ENCODE peak calls at places on chromosomes 4 and X, in six cellular contexts. One of them, this sample, is unnamed.

GRCh38 chrX:140360284-140360683 is 144.6 kb downstream of the SOX3 start:
- DNase-seq in right atrium auricular region: no peak
- DNase-seq in HCT116: no peak
- DNase-seq in stomach: no peak
- DNase-seq in tibial artery: no peak
- DNase-seq in sigmoid colon: no peak
- DNase-seq in this sample: no peak

GRCh38 chr4:121041307-121042090 is 30.8 kb downstream of the NDNF start:
- DNase-seq in HCT116: no peak
- DNase-seq in right atrium auricular region: no peak
- DNase-seq in sigmoid colon: no peak
- DNase-seq in stomach: no peak
- DNase-seq in tibial artery: no peak
- DNase-seq in this sample: no peak

GRCh38 chr4:143286058-143286457 is 50.6 kb upstream of the GAB1 start:
- DNase-seq in right atrium auricular region: no peak
- DNase-seq in HCT116: no peak
- DNase-seq in tibial artery: no peak
- DNase-seq in stomach: no peak
- DNase-seq in sigmoid colon: no peak
- DNase-seq in this sample: peak; percentile 20

GRCh38 chrX:9829308-9830267 is 43.4 kb downstream of the SHROOM2 start:
- DNase-seq in HCT116: peak; percentile 65
- DNase-seq in stomach: no peak
- DNase-seq in tibial artery: no peak
- DNase-seq in sigmoid colon: no peak
- DNase-seq in right atrium auricular region: no peak
- DNase-seq in this sample: peak; percentile 14

GRCh38 chrX:91434351-91435168 is at the start of gene PABPC5:
- DNase-seq in sigmoid colon: peak; percentile 93
- DNase-seq in HCT116: no peak
- DNase-seq in tibial artery: peak; percentile 72
- DNase-seq in right atrium auricular region: peak; percentile 82
- DNase-seq in stomach: peak; percentile 34
- DNase-seq in this sample: peak; percentile 92

GRCh38 chr4:43379001-43379400 is 486.5 kb downstream of the GRXCR1 start:
- DNase-seq in sigmoid colon: no peak
- DNase-seq in HCT116: no peak
- DNase-seq in right atrium auricular region: no peak
- DNase-seq in stomach: no peak
- DNase-seq in tibial artery: no peak
- DNase-seq in this sample: no peak

GRCh38 chrX:137565318-137565904 is 516 bp upstream of the ZIC3 start:
- DNase-seq in stomach: no peak
- DNase-seq in right atrium auricular region: no peak
- DNase-seq in tibial artery: no peak
- DNase-seq in HCT116: no peak
- DNase-seq in sigmoid colon: no peak
- DNase-seq in this sample: no peak

GRCh38 chr4:7721984-7722551 is 217.6 kb downstream of the AFAP1 start:
- DNase-seq in right atrium auricular region: no peak
- DNase-seq in HCT116: no peak
- DNase-seq in tibial artery: no peak
- DNase-seq in stomach: no peak
- DNase-seq in sigmoid colon: no peak
- DNase-seq in this sample: no peak

GRCh38 chr4:83618431-83618830 is 82.5 kb downstream of the GPAT3 start:
- DNase-seq in right atrium auricular region: no peak
- DNase-seq in stomach: peak; percentile 65
- DNase-seq in tibial artery: no peak
- DNase-seq in HCT116: peak; percentile 52
- DNase-seq in sigmoid colon: no peak
- DNase-seq in this sample: peak; percentile 84

GRCh38 chrX:17022205-17022604 is 75.7 kb downstream of the REPS2 start:
- DNase-seq in sigmoid colon: no peak
- DNase-seq in HCT116: no peak
- DNase-seq in right atrium auricular region: no peak
- DNase-seq in stomach: no peak
- DNase-seq in tibial artery: no peak
- DNase-seq in this sample: peak; percentile 54

GRCh38 chr4:93842512-93843252 is 14.1 kb downstream of the ATOH1 start:
- DNase-seq in right atrium auricular region: no peak
- DNase-seq in HCT116: no peak
- DNase-seq in stomach: no peak
- DNase-seq in tibial artery: no peak
- DNase-seq in sigmoid colon: no peak
- DNase-seq in this sample: no peak

GRCh38 chrX:136967965-136968364 is 65.8 kb downstream of the GPR101 start:
- DNase-seq in right atrium auricular region: no peak
- DNase-seq in HCT116: no peak
- DNase-seq in tibial artery: no peak
- DNase-seq in sigmoid colon: no peak
- DNase-seq in stomach: no peak
- DNase-seq in this sample: no peak

GRCh38 chrX:22171287-22172060 is 101.2 kb upstream of the CBLL2 start:
- DNase-seq in tibial artery: no peak
- DNase-seq in stomach: no peak
- DNase-seq in sigmoid colon: no peak
- DNase-seq in HCT116: no peak
- DNase-seq in right atrium auricular region: no peak
- DNase-seq in this sample: no peak

GRCh38 chr4:89708903-89709361 is 128.0 kb downstream of the SNCA start:
- DNase-seq in tibial artery: no peak
- DNase-seq in sigmoid colon: no peak
- DNase-seq in HCT116: no peak
- DNase-seq in right atrium auricular region: no peak
- DNase-seq in stomach: no peak
- DNase-seq in this sample: no peak

GRCh38 chrX:13966071-13966850 is 63.4 kb downstream of the GEMIN8 start:
- DNase-seq in stomach: no peak
- DNase-seq in tibial artery: peak; percentile 19
- DNase-seq in right atrium auricular region: no peak
- DNase-seq in HCT116: no peak
- DNase-seq in sigmoid colon: no peak
- DNase-seq in this sample: no peak

GRCh38 chr4:113682730-113683129 is 78.8 kb downstream of the CAMK2D start:
- DNase-seq in stomach: no peak
- DNase-seq in right atrium auricular region: no peak
- DNase-seq in HCT116: no peak
- DNase-seq in sigmoid colon: no peak
- DNase-seq in tibial artery: no peak
- DNase-seq in this sample: peak; percentile 80

GRCh38 chrX:108306086-108306485 is 132.1 kb downstream of the COL4A6 start:
- DNase-seq in stomach: no peak
- DNase-seq in right atrium auricular region: no peak
- DNase-seq in sigmoid colon: no peak
- DNase-seq in tibial artery: no peak
- DNase-seq in HCT116: no peak
- DNase-seq in this sample: peak; percentile 32

GRCh38 chr4:88093874-88094273 is 64.6 kb downstream of the ABCG2 start:
- DNase-seq in tibial artery: no peak
- DNase-seq in right atrium auricular region: no peak
- DNase-seq in stomach: no peak
- DNase-seq in sigmoid colon: no peak
- DNase-seq in HCT116: no peak
- DNase-seq in this sample: no peak

GRCh38 chr4:156959298-156959702 is 12.3 kb downstream of the PDGFC start:
- DNase-seq in stomach: no peak
- DNase-seq in sigmoid colon: no peak
- DNase-seq in right atrium auricular region: no peak
- DNase-seq in HCT116: no peak
- DNase-seq in tibial artery: no peak
- DNase-seq in this sample: peak; percentile 37

GRCh38 chrX:40573763-40574162 is 7.0 kb upstream of the ATP6AP2 start:
- DNase-seq in sigmoid colon: no peak
- DNase-seq in stomach: no peak
- DNase-seq in tibial artery: no peak
- DNase-seq in right atrium auricular region: no peak
- DNase-seq in HCT116: no peak
- DNase-seq in this sample: peak; percentile 14

GRCh38 chrX:54550821-54551220 is 20.8 kb downstream of the GNL3L start:
- DNase-seq in right atrium auricular region: peak; percentile 38
- DNase-seq in tibial artery: no peak
- DNase-seq in HCT116: no peak
- DNase-seq in sigmoid colon: no peak
- DNase-seq in stomach: no peak
- DNase-seq in this sample: no peak

GRCh38 chr4:108118505-108118904 is 50.2 kb downstream of the LEF1 start:
- DNase-seq in HCT116: no peak
- DNase-seq in stomach: no peak
- DNase-seq in sigmoid colon: no peak
- DNase-seq in right atrium auricular region: no peak
- DNase-seq in tibial artery: no peak
- DNase-seq in this sample: no peak

GRCh38 chrX:574830-575229 is 55.8 kb upstream of the SHOX start:
- DNase-seq in right atrium auricular region: no peak
- DNase-seq in sigmoid colon: no peak
- DNase-seq in stomach: no peak
- DNase-seq in HCT116: no peak
- DNase-seq in tibial artery: no peak
- DNase-seq in this sample: no peak

GRCh38 chr4:94968493-94968892 is 210.7 kb downstream of the BMPR1B start:
- DNase-seq in HCT116: no peak
- DNase-seq in right atrium auricular region: no peak
- DNase-seq in stomach: no peak
- DNase-seq in sigmoid colon: no peak
- DNase-seq in tibial artery: no peak
- DNase-seq in this sample: no peak

GRCh38 chr4:48985976-48986653 is at the start of gene CWH43:
- DNase-seq in tibial artery: no peak
- DNase-seq in HCT116: no peak
- DNase-seq in sigmoid colon: no peak
- DNase-seq in right atrium auricular region: no peak
- DNase-seq in stomach: peak; percentile 63
- DNase-seq in this sample: no peak

GRCh38 chr4:175469519-175469918 is 342.5 kb downstream of the GPM6A start:
- DNase-seq in stomach: no peak
- DNase-seq in tibial artery: no peak
- DNase-seq in sigmoid colon: no peak
- DNase-seq in HCT116: no peak
- DNase-seq in right atrium auricular region: no peak
- DNase-seq in this sample: peak; percentile 52

GRCh38 chrX:102976793-102977495 is 39.9 kb downstream of the RAB40AL start:
- DNase-seq in sigmoid colon: no peak
- DNase-seq in right atrium auricular region: no peak
- DNase-seq in stomach: no peak
- DNase-seq in HCT116: peak; percentile 18
- DNase-seq in tibial artery: no peak
- DNase-seq in this sample: peak; percentile 88

GRCh38 chrX:70452143-70452733 is 7.6 kb downstream of the DLG3 start:
- DNase-seq in sigmoid colon: peak; percentile 79
- DNase-seq in tibial artery: peak; percentile 49
- DNase-seq in right atrium auricular region: no peak
- DNase-seq in HCT116: peak; percentile 18
- DNase-seq in stomach: peak; percentile 64
- DNase-seq in this sample: peak; percentile 58

DNA sequence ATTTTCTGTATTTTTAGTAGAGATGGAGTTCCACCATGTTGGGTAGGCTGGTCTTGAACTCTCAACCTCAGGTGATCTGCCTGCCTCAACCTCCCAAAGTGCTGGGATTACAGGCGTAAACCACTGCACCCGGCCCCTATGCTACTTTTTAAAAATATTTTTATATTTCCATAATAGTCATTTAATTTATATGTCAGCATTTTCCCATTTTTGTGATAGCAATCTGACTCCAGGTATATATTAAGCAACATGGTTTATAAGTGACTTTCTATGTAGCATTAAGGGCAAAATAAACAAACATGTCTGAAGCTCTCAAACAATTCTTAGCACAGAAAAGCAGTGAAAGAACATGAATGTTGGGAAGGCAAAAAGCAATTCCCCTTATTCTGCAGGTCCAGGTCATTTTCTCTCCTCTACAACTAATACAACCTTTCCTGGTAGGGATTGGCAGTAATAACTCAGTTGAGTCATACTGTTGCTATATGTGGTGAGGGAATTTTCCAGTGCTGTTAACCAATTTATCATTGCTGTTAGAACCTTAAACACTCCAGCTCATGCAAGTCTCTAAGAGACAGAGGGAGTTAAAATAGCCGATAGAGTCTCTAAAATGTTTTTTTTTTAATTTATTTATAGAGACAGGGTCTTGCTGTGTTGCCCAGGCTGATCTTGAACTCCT is 24.0 kb downstream of the SMIM14 start:
- DNase-seq in sigmoid colon: no peak
- DNase-seq in right atrium auricular region: no peak
- DNase-seq in stomach: no peak
- DNase-seq in HCT116: no peak
- DNase-seq in tibial artery: no peak
- DNase-seq in this sample: peak; percentile 84
- H3K27ac ChIP-seq in sigmoid colon: no peak overlapping the region
- H3K27ac ChIP-seq in right atrium auricular region: no peak overlapping the region
- H3K27ac ChIP-seq in stomach: peak overlapping the region; percentile 55
- H3K27ac ChIP-seq in HCT116: no peak overlapping the region
- H3K27ac ChIP-seq in tibial artery: peak overlapping the region; percentile 71
- H3K27ac ChIP-seq in this sample: peak overlapping the region; percentile 34

GRCh38 chr4:158826057-158826456 is 57.2 kb downstream of the FNIP2 start:
- DNase-seq in right atrium auricular region: no peak
- DNase-seq in tibial artery: no peak
- DNase-seq in stomach: no peak
- DNase-seq in HCT116: no peak
- DNase-seq in sigmoid colon: no peak
- DNase-seq in this sample: peak; percentile 28

GRCh38 chr4:158827475-158828085 is 58.8 kb downstream of the FNIP2 start:
- DNase-seq in sigmoid colon: no peak
- DNase-seq in right atrium auricular region: no peak
- DNase-seq in tibial artery: no peak
- DNase-seq in stomach: no peak
- DNase-seq in HCT116: no peak
- DNase-seq in this sample: no peak

GRCh38 chr4:158826882-158827281 is 58.1 kb downstream of the FNIP2 start:
- DNase-seq in stomach: peak; percentile 63
- DNase-seq in right atrium auricular region: no peak
- DNase-seq in tibial artery: no peak
- DNase-seq in HCT116: no peak
- DNase-seq in sigmoid colon: no peak
- DNase-seq in this sample: no peak

GRCh38 chr4:158824425-158825274 is 55.8 kb downstream of the FNIP2 start:
- DNase-seq in tibial artery: no peak
- DNase-seq in right atrium auricular region: no peak
- DNase-seq in sigmoid colon: no peak
- DNase-seq in stomach: peak; percentile 61
- DNase-seq in HCT116: no peak
- DNase-seq in this sample: peak; percentile 67

GRCh38 chr4:158825443-158826036 is 56.7 kb downstream of the FNIP2 start:
- DNase-seq in sigmoid colon: no peak
- DNase-seq in tibial artery: no peak
- DNase-seq in stomach: no peak
- DNase-seq in HCT116: no peak
- DNase-seq in right atrium auricular region: no peak
- DNase-seq in this sample: no peak
- H3K27ac ChIP-seq in sigmoid colon: no peak overlapping the region
- H3K27ac ChIP-seq in tibial artery: peak overlapping the region; percentile 62
- H3K27ac ChIP-seq in stomach: peak overlapping the region; percentile 89
- H3K27ac ChIP-seq in HCT116: no peak overlapping the region
- H3K27ac ChIP-seq in right atrium auricular region: peak overlapping the region; percentile 66
- H3K27ac ChIP-seq in this sample: peak overlapping the region; percentile 67

GRCh38 chr4:55395218-55395528 is 584 bp upstream of the TMEM165 start:
- DNase-seq in tibial artery: no peak
- DNase-seq in right atrium auricular region: no peak
- DNase-seq in sigmoid colon: no peak
- DNase-seq in HCT116: no peak
- DNase-seq in stomach: no peak
- DNase-seq in this sample: no peak
- H3K27ac ChIP-seq in tibial artery: peak overlapping the region; percentile 99
- H3K27ac ChIP-seq in right atrium auricular region: peak overlapping the region; percentile 99
- H3K27ac ChIP-seq in sigmoid colon: peak overlapping the region; percentile 100
- H3K27ac ChIP-seq in HCT116: peak overlapping the region; percentile 90
- H3K27ac ChIP-seq in stomach: peak overlapping the region; percentile 99
- H3K27ac ChIP-seq in this sample: peak overlapping the region; percentile 84

GRCh38 chrX:2447484-2447883 is 53.3 kb downstream of the DHRSX start:
- DNase-seq in sigmoid colon: no peak
- DNase-seq in HCT116: no peak
- DNase-seq in stomach: no peak
- DNase-seq in tibial artery: no peak
- DNase-seq in right atrium auricular region: no peak
- DNase-seq in this sample: no peak
- H3K27ac ChIP-seq in sigmoid colon: no peak overlapping the region
- H3K27ac ChIP-seq in HCT116: no peak overlapping the region
- H3K27ac ChIP-seq in stomach: no peak overlapping the region
- H3K27ac ChIP-seq in tibial artery: no peak overlapping the region
- H3K27ac ChIP-seq in right atrium auricular region: no peak overlapping the region
- H3K27ac ChIP-seq in this sample: no peak overlapping the region